ENCODE peak calls at places on chromosomes 16 and 17, in five cellular contexts. H is IMR-90, R is aorta, C is heart left ventricle, B is pancreas. I is an unnamed sample. For H3K4me1, the result is how much of the 10 kb centered on the place peaks cover.

GRCh38 chr16:79651363-79651762 is 50.8 kb upstream of the MAF start:
- DNase-seq in H (peak), R (peak), C (peak), B (no peak), I (peak)

GRCh38 chr16:1430214-1430758 is 592 bp upstream of the PERCC1 start:
- DNase-seq in H (no peak), R (no peak), C (no peak), B (peak), I (no peak)

GRCh38 chr16:67967956-67968439 is 439 bp downstream of the SLC12A4 start:
- DNase-seq in H (peak), R (no peak), C (peak), B (peak), I (no peak)

GRCh38 chr17:68198931-68199836 is 48.7 kb upstream of the AMZ2 start:
- DNase-seq in H (no peak), R (no peak), C (no peak), B (peak), I (no peak)

GRCh38 chr17:16941643-16942042 is 30.3 kb downstream of the TNFRSF13B start:
- DNase-seq in H (peak), R (peak), C (no peak), B (no peak), I (no peak)

GRCh38 chr17:61398721-61399130 is 917 bp upstream of the TBX2 start:
- DNase-seq in H (peak), R (no peak), C (no peak), B (no peak), I (no peak)

GRCh38 chr16:12178251-12178990 is 201.9 kb downstream of the SNX29 start:
- DNase-seq in H (peak), R (no peak), C (peak), B (no peak), I (peak)

GRCh38 chr17:43832976-43833829 is at the start of gene MPP3:
- DNase-seq in H (peak), R (peak), C (peak), B (peak), I (peak)

GRCh38 chr17:48439473-48439872 is 9.5 kb upstream of the SKAP1 start:
- DNase-seq in H (no peak), R (no peak), C (no peak), B (no peak), I (no peak)

GRCh38 chr16:49639739-49640388 is 216.0 kb downstream of the ZNF423 start:
- DNase-seq in H (peak), R (peak), C (peak), B (no peak), I (no peak)

GRCh38 chr16:89134269-89134668 is 37.3 kb upstream of the CDH15 start:
- DNase-seq in H (no peak), R (peak), C (peak), B (peak), I (no peak)

DNA sequence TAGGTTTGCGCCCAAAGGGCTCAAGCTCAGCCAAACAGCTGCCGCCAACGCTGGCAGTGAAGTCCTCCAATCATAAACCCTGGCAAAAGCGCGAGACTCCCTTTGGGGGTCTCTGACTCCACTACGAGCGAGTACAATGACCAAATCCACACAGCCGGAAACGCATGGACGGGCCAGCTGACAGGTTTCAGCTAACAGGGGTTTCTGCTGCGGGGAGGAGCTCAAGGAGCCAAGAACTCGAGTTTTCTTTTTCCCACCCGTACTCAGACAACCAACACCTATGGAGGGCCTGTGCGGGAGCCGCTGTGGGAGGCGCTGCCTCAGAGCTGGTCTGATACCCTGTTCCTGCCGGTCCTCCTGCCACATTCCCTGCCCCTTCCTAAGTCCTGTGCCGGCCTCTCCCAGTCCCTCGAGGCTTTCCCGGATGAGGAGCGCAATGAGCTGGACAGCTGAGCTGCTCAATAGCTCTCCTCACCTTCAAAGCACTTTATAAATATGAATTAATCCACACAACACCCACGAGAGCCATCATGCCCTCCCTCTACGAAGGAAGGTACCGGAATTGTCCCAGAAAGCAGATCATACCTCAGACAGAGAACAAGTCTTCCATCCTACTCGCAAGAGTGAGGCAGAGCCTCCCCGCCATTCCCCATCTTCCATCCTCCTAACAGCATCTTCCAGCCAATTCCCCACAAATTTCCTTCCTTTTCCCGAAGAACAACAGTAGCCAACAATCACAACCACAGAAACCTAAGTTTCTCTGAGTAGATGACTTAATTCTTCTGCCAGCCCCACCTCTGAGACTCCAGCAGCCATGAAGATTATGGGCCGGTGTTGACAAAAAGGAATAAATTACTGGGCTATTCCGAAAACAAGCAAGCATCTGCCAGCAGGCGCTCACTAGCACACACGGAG is 6.1 kb downstream of the ABR start:
- DNase-seq in H (no peak), R (no peak), C (peak), B (peak), I (no peak)
- H3K4me1 ChIP-seq in H (under half), R (under half), C (under half), B (under half), I (under half)

DNA sequence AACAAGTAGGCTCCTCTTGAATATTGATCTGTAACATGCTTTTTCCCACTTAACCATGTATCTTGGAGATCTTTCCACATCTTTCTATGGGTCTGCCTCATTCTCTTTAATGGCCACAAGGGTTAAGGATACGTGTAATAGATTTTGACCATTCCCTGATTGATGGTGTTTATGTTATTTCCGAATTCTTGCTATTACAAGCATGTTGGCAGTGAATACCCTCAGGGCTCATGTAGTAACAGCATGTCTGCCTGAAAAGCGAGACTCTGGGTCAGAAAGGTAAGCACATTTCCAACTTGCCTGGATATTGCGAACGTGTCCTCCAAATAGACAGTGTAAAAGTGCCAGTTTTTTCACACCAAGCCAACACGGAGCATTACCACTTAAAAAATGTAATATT is 5.0 kb downstream of the TAC4 start:
- DNase-seq in H (peak), R (peak), C (no peak), B (no peak), I (no peak)
- H3K4me1 ChIP-seq in H (under half), R (under half), C (under half), B (under half), I (under half)

GRCh38 chr17:50586421-50587247 is 26.1 kb downstream of the CACNA1G start:
- DNase-seq in H (no peak), R (no peak), C (no peak), B (no peak), I (no peak)
- H3K4me1 ChIP-seq in H (under half), R (under half), C (under half), B (under half), I (under half)

DNA sequence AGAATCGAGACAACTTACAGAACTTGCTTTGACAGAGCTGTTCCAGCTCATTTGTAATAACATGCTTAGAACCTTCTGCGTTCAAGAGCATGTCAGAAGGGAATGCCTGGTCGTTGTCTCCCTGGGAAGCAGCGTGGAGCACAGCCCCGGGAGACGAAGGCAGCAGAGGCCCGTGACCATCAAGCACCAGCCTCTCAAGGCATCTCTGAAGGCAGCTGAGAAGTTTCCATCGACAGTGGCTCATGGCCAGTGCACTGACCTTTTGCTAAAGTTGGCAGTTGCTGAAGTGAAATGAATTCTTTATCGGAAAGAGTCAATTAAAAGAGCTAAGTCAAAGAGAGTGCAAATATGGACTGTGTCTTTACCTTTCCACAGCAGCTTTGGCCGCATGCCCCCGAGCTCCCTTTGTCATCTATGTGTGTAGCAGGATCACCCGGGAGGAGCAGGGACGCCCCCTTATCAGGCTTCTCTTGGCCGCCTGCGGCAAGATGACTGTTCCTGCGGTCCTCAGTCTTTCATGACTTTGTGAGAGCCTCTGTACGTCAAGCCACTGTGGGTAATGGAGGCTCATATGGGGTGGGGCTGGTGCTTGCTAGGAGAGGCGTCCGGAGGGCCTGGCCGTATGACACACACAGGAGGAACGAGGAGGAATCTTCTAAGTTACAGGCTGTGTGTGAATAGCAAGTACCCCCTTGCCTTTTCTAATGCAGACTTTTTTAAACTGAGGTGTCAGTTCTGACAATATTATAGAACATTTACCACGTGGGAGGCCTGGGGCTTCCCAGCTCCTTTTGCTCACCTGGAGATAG is 54.2 kb downstream of the LDHD start:
- DNase-seq in H (peak), R (no peak), C (peak), B (peak), I (peak)
- H3K4me1 ChIP-seq in H (under half), R (under half), C (under half), B (under half), I (under half)

I was measured in sigmoid colon.